ENCODE peak calls at places on chromosomes 12 and 14, in eight cellular contexts. One of them, this sample, is unnamed.

GRCh38 chr14:36585100-36585499 is 2.7 kb upstream of the NKX2-8 start:
- DNase-seq in esophagus squamous epithelium: no peak
- DNase-seq in left lung: no peak
- DNase-seq in bronchial epithelial cell: no peak
- DNase-seq in astrocyte of the spinal cord: no peak
- DNase-seq in GM13976: no peak
- DNase-seq in fibroblast of pulmonary artery: no peak
- DNase-seq in heart left ventricle: no peak
- DNase-seq in this sample: no peak

GRCh38 chr12:104295954-104296353 is 7.6 kb upstream of the EID3 start:
- DNase-seq in left lung: no peak
- DNase-seq in GM13976: no peak
- DNase-seq in heart left ventricle: no peak
- DNase-seq in astrocyte of the spinal cord: no peak
- DNase-seq in bronchial epithelial cell: no peak
- DNase-seq in esophagus squamous epithelium: no peak
- DNase-seq in fibroblast of pulmonary artery: no peak
- DNase-seq in this sample: no peak

GRCh38 chr14:77076118-77076631 is 21.9 kb upstream of the CIPC start:
- DNase-seq in fibroblast of pulmonary artery: peak; percentile 98
- DNase-seq in astrocyte of the spinal cord: no peak
- DNase-seq in heart left ventricle: peak; percentile 85
- DNase-seq in left lung: no peak
- DNase-seq in GM13976: no peak
- DNase-seq in bronchial epithelial cell: no peak
- DNase-seq in esophagus squamous epithelium: no peak
- DNase-seq in this sample: no peak

GRCh38 chr14:50186088-50186487 is 45.3 kb downstream of the SOS2 start:
- DNase-seq in fibroblast of pulmonary artery: no peak
- DNase-seq in astrocyte of the spinal cord: no peak
- DNase-seq in left lung: no peak
- DNase-seq in esophagus squamous epithelium: no peak
- DNase-seq in bronchial epithelial cell: no peak
- DNase-seq in heart left ventricle: no peak
- DNase-seq in GM13976: no peak
- DNase-seq in this sample: no peak

GRCh38 chr14:89773644-89774316 is 180.8 kb downstream of the EFCAB11 start:
- DNase-seq in left lung: peak; percentile 92
- DNase-seq in bronchial epithelial cell: peak; percentile 39
- DNase-seq in astrocyte of the spinal cord: peak; percentile 20
- DNase-seq in heart left ventricle: peak; percentile 45
- DNase-seq in esophagus squamous epithelium: peak; percentile 6
- DNase-seq in GM13976: peak; percentile 55
- DNase-seq in fibroblast of pulmonary artery: peak; percentile 33
- DNase-seq in this sample: no peak

GRCh38 chr14:51028851-51029754 is 65.8 kb downstream of the TRIM9 start:
- DNase-seq in astrocyte of the spinal cord: no peak
- DNase-seq in fibroblast of pulmonary artery: no peak
- DNase-seq in left lung: peak; percentile 34
- DNase-seq in GM13976: no peak
- DNase-seq in heart left ventricle: no peak
- DNase-seq in esophagus squamous epithelium: no peak
- DNase-seq in bronchial epithelial cell: peak; percentile 58
- DNase-seq in this sample: no peak

GRCh38 chr12:122195405-122195804 is 8.1 kb upstream of the B3GNT4 start:
- DNase-seq in astrocyte of the spinal cord: no peak
- DNase-seq in fibroblast of pulmonary artery: no peak
- DNase-seq in heart left ventricle: no peak
- DNase-seq in GM13976: no peak
- DNase-seq in esophagus squamous epithelium: no peak
- DNase-seq in left lung: no peak
- DNase-seq in bronchial epithelial cell: no peak
- DNase-seq in this sample: peak; percentile 8

GRCh38 chr12:90514325-90514724 is 440.7 kb downstream of the CCER1 start:
- DNase-seq in heart left ventricle: no peak
- DNase-seq in esophagus squamous epithelium: no peak
- DNase-seq in bronchial epithelial cell: no peak
- DNase-seq in fibroblast of pulmonary artery: peak; percentile 21
- DNase-seq in left lung: no peak
- DNase-seq in astrocyte of the spinal cord: peak; percentile 10
- DNase-seq in GM13976: no peak
- DNase-seq in this sample: no peak

GRCh38 chr12:105461276-105461975 is 130.9 kb downstream of the C12orf75 start:
- DNase-seq in fibroblast of pulmonary artery: no peak
- DNase-seq in bronchial epithelial cell: no peak
- DNase-seq in heart left ventricle: no peak
- DNase-seq in GM13976: no peak
- DNase-seq in esophagus squamous epithelium: no peak
- DNase-seq in left lung: no peak
- DNase-seq in astrocyte of the spinal cord: peak; percentile 30
- DNase-seq in this sample: no peak

GRCh38 chr14:56002316-56002715 is 115.9 kb upstream of the PELI2 start:
- DNase-seq in esophagus squamous epithelium: no peak
- DNase-seq in bronchial epithelial cell: no peak
- DNase-seq in GM13976: no peak
- DNase-seq in astrocyte of the spinal cord: peak; percentile 65
- DNase-seq in heart left ventricle: no peak
- DNase-seq in left lung: no peak
- DNase-seq in fibroblast of pulmonary artery: no peak
- DNase-seq in this sample: no peak

GRCh38 chr12:123741937-123742572 is 20.0 kb upstream of the DNAH10 start:
- DNase-seq in heart left ventricle: no peak
- DNase-seq in astrocyte of the spinal cord: no peak
- DNase-seq in left lung: no peak
- DNase-seq in esophagus squamous epithelium: no peak
- DNase-seq in GM13976: peak; percentile 45
- DNase-seq in fibroblast of pulmonary artery: no peak
- DNase-seq in bronchial epithelial cell: no peak
- DNase-seq in this sample: no peak

GRCh38 chr12:123747309-123747708 is 14.8 kb upstream of the DNAH10 start:
- DNase-seq in esophagus squamous epithelium: no peak
- DNase-seq in GM13976: no peak
- DNase-seq in left lung: no peak
- DNase-seq in astrocyte of the spinal cord: no peak
- DNase-seq in fibroblast of pulmonary artery: no peak
- DNase-seq in bronchial epithelial cell: peak; percentile 10
- DNase-seq in heart left ventricle: no peak
- DNase-seq in this sample: no peak

GRCh38 chr12:123743002-123743401 is 19.1 kb upstream of the DNAH10 start:
- DNase-seq in heart left ventricle: no peak
- DNase-seq in fibroblast of pulmonary artery: no peak
- DNase-seq in esophagus squamous epithelium: no peak
- DNase-seq in left lung: no peak
- DNase-seq in bronchial epithelial cell: no peak
- DNase-seq in astrocyte of the spinal cord: no peak
- DNase-seq in GM13976: no peak
- DNase-seq in this sample: no peak

GRCh38 chr12:123748171-123748570 is 13.9 kb upstream of the DNAH10 start:
- DNase-seq in astrocyte of the spinal cord: no peak
- DNase-seq in heart left ventricle: no peak
- DNase-seq in left lung: no peak
- DNase-seq in GM13976: no peak
- DNase-seq in bronchial epithelial cell: no peak
- DNase-seq in esophagus squamous epithelium: no peak
- DNase-seq in fibroblast of pulmonary artery: no peak
- DNase-seq in this sample: no peak

DNA sequence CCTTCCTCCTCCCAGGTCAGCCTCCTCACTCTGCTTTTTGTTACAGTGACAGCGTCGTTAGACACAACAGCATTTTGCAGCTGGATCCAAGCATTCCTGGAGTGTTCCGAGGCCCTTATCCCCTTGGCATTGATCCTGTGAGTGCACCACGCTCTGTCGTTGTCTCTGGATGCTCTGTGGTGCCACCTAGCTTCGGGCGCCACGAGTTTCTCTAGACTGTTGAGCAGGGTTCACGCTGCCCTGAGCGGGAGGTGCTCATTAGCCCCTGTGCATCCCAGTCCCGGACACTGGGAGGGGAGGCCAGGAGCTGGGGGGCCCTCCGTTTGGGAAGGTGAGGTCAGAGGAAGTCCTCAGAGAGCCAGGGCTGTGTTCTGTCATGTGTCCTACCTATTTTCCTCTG is 17.3 kb upstream of the DNAH10 start:
- DNase-seq in bronchial epithelial cell: no peak
- DNase-seq in GM13976: no peak
- DNase-seq in fibroblast of pulmonary artery: no peak
- DNase-seq in left lung: no peak
- DNase-seq in heart left ventricle: no peak
- DNase-seq in astrocyte of the spinal cord: no peak
- DNase-seq in esophagus squamous epithelium: no peak
- DNase-seq in this sample: no peak
- TF ChIP-seq CTCF in bronchial epithelial cell: peak; percentile 7
- TF ChIP-seq CTCF in GM13976: no peak
- TF ChIP-seq CTCF in fibroblast of pulmonary artery: no peak
- TF ChIP-seq CTCF in left lung: no peak
- TF ChIP-seq CTCF in heart left ventricle: peak; percentile 17
- TF ChIP-seq CTCF in astrocyte of the spinal cord: peak; percentile 13
- TF ChIP-seq CTCF in esophagus squamous epithelium: no peak
- TF ChIP-seq CTCF in this sample: peak; percentile 28

DNA sequence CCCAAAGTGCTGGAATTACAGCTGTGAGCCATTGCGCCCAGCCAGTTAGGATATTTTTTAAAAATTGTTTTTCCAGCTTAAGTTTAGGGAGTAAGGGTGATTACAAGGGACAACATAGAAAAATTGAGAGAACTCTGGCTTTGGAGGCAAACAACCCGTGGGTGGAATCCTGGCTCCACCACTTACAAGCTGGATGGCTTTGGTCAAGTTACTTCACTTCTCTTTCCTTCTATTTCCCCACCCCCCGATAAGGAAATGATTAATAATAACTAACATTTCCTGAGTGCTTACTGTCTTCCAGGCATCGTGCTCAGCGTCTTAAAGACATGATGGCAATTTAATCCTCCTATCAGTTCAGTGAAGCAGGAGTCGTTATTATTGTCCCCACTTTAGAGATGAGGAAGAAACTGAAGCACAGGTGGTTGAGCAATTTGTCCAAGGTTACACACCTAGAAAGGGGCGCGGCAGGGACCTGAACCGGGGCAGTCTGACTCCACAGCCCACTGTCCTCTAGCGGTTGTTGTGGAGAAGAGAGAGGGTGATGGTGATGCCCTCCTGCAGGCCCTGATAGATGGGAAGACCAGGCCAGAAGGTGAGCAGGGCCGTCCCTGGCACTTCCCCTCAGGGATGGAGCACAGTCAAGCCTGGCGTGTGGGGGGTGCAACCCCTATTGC is 16.7 kb upstream of the FAIM2 start:
- DNase-seq in astrocyte of the spinal cord: no peak
- DNase-seq in GM13976: no peak
- DNase-seq in esophagus squamous epithelium: no peak
- DNase-seq in fibroblast of pulmonary artery: peak; percentile 94
- DNase-seq in heart left ventricle: peak; percentile 53
- DNase-seq in left lung: peak; percentile 42
- DNase-seq in bronchial epithelial cell: peak; percentile 73
- DNase-seq in this sample: no peak
- TF ChIP-seq CTCF in astrocyte of the spinal cord: no peak
- TF ChIP-seq CTCF in GM13976: no peak
- TF ChIP-seq CTCF in esophagus squamous epithelium: no peak
- TF ChIP-seq CTCF in fibroblast of pulmonary artery: peak; percentile 22
- TF ChIP-seq CTCF in heart left ventricle: no peak
- TF ChIP-seq CTCF in left lung: no peak
- TF ChIP-seq CTCF in bronchial epithelial cell: no peak
- TF ChIP-seq CTCF in this sample: no peak

GRCh38 chr12:123805119-123805518 is 43.0 kb downstream of the DNAH10 start:
- DNase-seq in GM13976: no peak
- DNase-seq in esophagus squamous epithelium: no peak
- DNase-seq in astrocyte of the spinal cord: no peak
- DNase-seq in bronchial epithelial cell: no peak
- DNase-seq in left lung: no peak
- DNase-seq in fibroblast of pulmonary artery: no peak
- DNase-seq in heart left ventricle: no peak
- DNase-seq in this sample: no peak

GRCh38 chr12:123807002-123807401 is 44.9 kb downstream of the DNAH10 start:
- DNase-seq in astrocyte of the spinal cord: no peak
- DNase-seq in fibroblast of pulmonary artery: no peak
- DNase-seq in left lung: no peak
- DNase-seq in esophagus squamous epithelium: no peak
- DNase-seq in bronchial epithelial cell: no peak
- DNase-seq in heart left ventricle: no peak
- DNase-seq in GM13976: no peak
- DNase-seq in this sample: no peak

GRCh38 chr12:123807670-123808069 is 45.6 kb downstream of the DNAH10 start:
- DNase-seq in bronchial epithelial cell: no peak
- DNase-seq in fibroblast of pulmonary artery: no peak
- DNase-seq in GM13976: no peak
- DNase-seq in astrocyte of the spinal cord: no peak
- DNase-seq in heart left ventricle: no peak
- DNase-seq in left lung: no peak
- DNase-seq in esophagus squamous epithelium: no peak
- DNase-seq in this sample: no peak

GRCh38 chr12:123813349-123813748 is 51.2 kb downstream of the DNAH10 start:
- DNase-seq in bronchial epithelial cell: peak; percentile 4
- DNase-seq in GM13976: no peak
- DNase-seq in heart left ventricle: no peak
- DNase-seq in astrocyte of the spinal cord: no peak
- DNase-seq in left lung: no peak
- DNase-seq in esophagus squamous epithelium: no peak
- DNase-seq in fibroblast of pulmonary artery: peak; percentile 36
- DNase-seq in this sample: no peak

DNA sequence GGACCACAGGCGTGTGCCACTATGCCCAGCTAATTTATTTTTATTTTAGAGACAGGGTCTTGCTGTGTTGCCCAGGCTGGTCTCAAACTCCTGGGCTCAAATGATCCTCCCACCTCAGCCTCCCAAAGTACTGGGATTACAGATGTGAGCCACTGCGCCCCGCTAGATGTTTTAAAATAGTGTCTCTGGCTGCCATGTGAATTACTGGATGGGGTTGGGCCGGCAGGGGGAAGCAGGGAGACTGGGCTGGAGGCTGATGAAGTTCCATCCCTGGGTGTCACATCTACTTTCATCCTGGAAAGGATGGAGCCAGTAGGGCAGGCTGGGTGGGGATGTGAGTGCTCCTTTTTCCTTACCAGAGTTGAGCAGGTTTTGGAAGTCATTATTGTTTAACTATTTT is 46.1 kb downstream of the DNAH10 start:
- DNase-seq in bronchial epithelial cell: peak; percentile 16
- DNase-seq in heart left ventricle: no peak
- DNase-seq in fibroblast of pulmonary artery: peak; percentile 15
- DNase-seq in esophagus squamous epithelium: no peak
- DNase-seq in astrocyte of the spinal cord: no peak
- DNase-seq in left lung: no peak
- DNase-seq in GM13976: no peak
- DNase-seq in this sample: no peak
- TF ChIP-seq CTCF in bronchial epithelial cell: peak; percentile 31
- TF ChIP-seq CTCF in heart left ventricle: no peak
- TF ChIP-seq CTCF in fibroblast of pulmonary artery: peak; percentile 30
- TF ChIP-seq CTCF in esophagus squamous epithelium: peak; percentile 25
- TF ChIP-seq CTCF in astrocyte of the spinal cord: no peak
- TF ChIP-seq CTCF in left lung: no peak
- TF ChIP-seq CTCF in GM13976: no peak
- TF ChIP-seq CTCF in this sample: peak; percentile 58

DNA sequence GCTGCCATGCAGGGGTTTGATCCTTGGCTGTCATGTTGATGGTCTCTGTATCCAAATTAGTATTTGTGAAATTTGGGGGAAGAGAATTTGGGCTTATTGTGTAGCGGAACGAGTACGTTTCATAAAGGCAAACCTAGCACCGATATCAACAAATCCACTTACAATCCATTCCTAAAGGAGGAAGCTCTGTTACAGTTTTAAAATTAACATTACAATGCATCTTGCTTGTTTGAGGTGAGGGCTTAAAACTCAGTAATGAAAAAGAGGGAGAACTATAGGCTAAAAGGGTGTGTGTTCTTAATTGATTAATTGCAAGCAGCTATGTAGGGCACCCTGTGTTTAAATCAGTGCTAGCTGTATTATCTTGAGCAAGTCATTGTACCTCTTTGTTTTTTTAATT is 13.7 kb downstream of the RASSF3 start:
- DNase-seq in bronchial epithelial cell: no peak
- DNase-seq in esophagus squamous epithelium: no peak
- DNase-seq in left lung: no peak
- DNase-seq in fibroblast of pulmonary artery: no peak
- DNase-seq in astrocyte of the spinal cord: no peak
- DNase-seq in heart left ventricle: no peak
- DNase-seq in GM13976: no peak
- DNase-seq in this sample: no peak
- TF ChIP-seq CTCF in bronchial epithelial cell: no peak
- TF ChIP-seq CTCF in esophagus squamous epithelium: no peak
- TF ChIP-seq CTCF in left lung: no peak
- TF ChIP-seq CTCF in fibroblast of pulmonary artery: no peak
- TF ChIP-seq CTCF in astrocyte of the spinal cord: no peak
- TF ChIP-seq CTCF in heart left ventricle: no peak
- TF ChIP-seq CTCF in GM13976: no peak
- TF ChIP-seq CTCF in this sample: no peak